ENCODE peak calls at places on chromosomes 4 and X, in six cellular contexts. S is uterus, M is HCT116, V is adrenal gland, J is esophagus muscularis mucosa, H is HepG2. B is an unnamed sample.

GRCh38 chr4:129682586-129682985 is 586.6 kb downstream of the C4orf33 start:
- DNase-seq in V (no peak), S (no peak), H (no peak), M (no peak), J (no peak), B (no peak)

GRCh38 chrX:133838761-133839676 is 146.4 kb downstream of the GPC3 start:
- DNase-seq in H (no peak), M (peak), S (no peak), J (no peak), V (peak), B (peak)

GRCh38 chrX:134737061-134737460 is 78.8 kb upstream of the PLAC1 start:
- DNase-seq in V (no peak), M (no peak), S (peak), H (no peak), J (no peak), B (no peak)

GRCh38 chr4:79413486-79413885 is 5.5 kb upstream of the GK2 start:
- DNase-seq in V (no peak), M (no peak), S (no peak), H (no peak), J (no peak), B (no peak)

GRCh38 chr4:7254736-7255487 is 62.6 kb downstream of the SORCS2 start:
- DNase-seq in V (no peak), H (no peak), S (no peak), J (no peak), M (no peak), B (no peak)

GRCh38 chr4:172898715-172899114 is 269.9 kb upstream of the GALNT7 start:
- DNase-seq in V (no peak), J (no peak), H (peak), S (no peak), M (no peak), B (no peak)

GRCh38 chr4:1508161-1509160 is 102.2 kb upstream of the NKX1-1 start:
- DNase-seq in M (no peak), V (no peak), S (peak), J (no peak), H (no peak), B (peak)

GRCh38 chr4:98300706-98301105 is 39.5 kb downstream of the RAP1GDS1 start:
- DNase-seq in V (no peak), M (no peak), H (no peak), J (no peak), S (no peak), B (no peak)

GRCh38 chr4:68245594-68245993 is at the start of gene TMPRSS11B:
- DNase-seq in J (no peak), V (no peak), H (no peak), M (no peak), S (no peak), B (no peak)

GRCh38 chrX:151680805-151681204 is 14.5 kb upstream of the PRRG3 start:
- DNase-seq in J (peak), M (peak), V (peak), H (peak), S (no peak), B (peak)

GRCh38 chr4:131499139-131499873 is 1649.8 kb upstream of the PCDH10 start:
- DNase-seq in S (no peak), V (no peak), J (no peak), H (no peak), M (no peak), B (no peak)

GRCh38 chr4:173270312-173271027 is 63.7 kb downstream of the HMGB2 start:
- DNase-seq in H (no peak), V (no peak), S (no peak), M (no peak), J (no peak), B (peak)

GRCh38 chrX:41542151-41542935 is 95.2 kb downstream of the NYX start:
- DNase-seq in H (no peak), V (no peak), J (no peak), M (no peak), S (no peak), B (no peak)

GRCh38 chr4:147813107-147813773 is 81.4 kb downstream of the ARHGAP10 start:
- DNase-seq in J (no peak), S (no peak), H (no peak), V (peak), M (no peak), B (no peak)

GRCh38 chr4:62263454-62263853 is 1063.3 kb downstream of the ADGRL3 start:
- DNase-seq in S (no peak), M (no peak), J (no peak), H (no peak), V (no peak), B (no peak)

GRCh38 chr4:53800741-53801140 is 209.5 kb upstream of the LNX1 start:
- DNase-seq in J (peak), H (no peak), V (no peak), M (no peak), S (no peak), B (no peak)

GRCh38 chr4:156558365-156559025 is 413.1 kb downstream of the PDGFC start:
- DNase-seq in V (no peak), M (no peak), H (no peak), S (no peak), J (no peak), B (no peak)

GRCh38 chrX:3143043-3143799 is 102.0 kb downstream of the ARSF start:
- DNase-seq in M (peak), H (peak), S (no peak), J (no peak), V (no peak), B (no peak)

GRCh38 chrX:3142259-3143042 is 101.2 kb downstream of the ARSF start:
- DNase-seq in J (no peak), S (no peak), M (peak), V (no peak), H (no peak), B (no peak)

GRCh38 chrX:3145716-3146115 is 104.4 kb downstream of the ARSF start:
- DNase-seq in M (no peak), H (no peak), J (no peak), V (no peak), S (no peak), B (no peak)

GRCh38 chrX:3141031-3141430 is 99.8 kb downstream of the ARSF start:
- DNase-seq in J (no peak), V (no peak), H (no peak), M (no peak), S (no peak), B (no peak)

GRCh38 chrX:3144651-3145050 is 103.4 kb downstream of the ARSF start:
- DNase-seq in S (no peak), J (no peak), M (no peak), H (no peak), V (no peak), B (no peak)
- TF ChIP-seq POLR2A in S (no peak), J (no peak), M (no peak), H (no peak), V (no peak), B (no peak)

DNA sequence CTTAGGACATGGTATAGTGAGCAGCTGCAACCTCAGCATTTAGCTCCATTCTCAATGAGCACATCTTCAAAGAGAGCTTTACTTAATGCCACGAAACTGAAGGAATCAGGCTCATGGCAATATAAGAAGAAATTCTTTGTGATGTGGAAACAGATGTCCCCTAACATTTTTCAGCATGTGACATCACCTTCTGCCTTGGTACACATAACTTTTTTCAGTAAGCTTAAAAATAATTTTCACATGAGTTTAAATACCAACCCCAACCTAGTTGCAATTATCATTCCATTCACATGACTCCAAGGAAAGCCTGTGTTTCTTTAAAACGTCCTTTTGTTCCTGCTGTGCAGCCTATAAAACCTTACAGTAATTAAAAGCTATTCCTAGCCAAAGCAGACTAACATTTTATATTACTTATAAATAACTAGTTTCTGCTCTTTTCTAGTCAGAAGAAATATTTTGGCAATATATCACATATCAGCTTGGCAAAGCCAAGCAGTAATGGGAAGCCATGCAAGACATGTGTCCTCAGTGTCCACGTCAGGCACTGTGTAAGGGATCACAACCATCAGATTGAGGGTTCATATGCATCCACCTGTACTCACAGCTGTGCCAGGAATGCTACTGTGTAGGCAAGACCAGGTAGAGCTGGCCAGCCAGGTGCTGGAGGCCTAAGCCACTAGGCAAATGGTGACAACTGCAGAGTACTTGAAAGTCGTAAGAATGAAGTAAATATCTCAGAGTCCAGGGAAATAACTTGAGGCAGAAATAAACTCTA is 466.6 kb downstream of the INPP4B start:
- DNase-seq in J (no peak), S (no peak), H (no peak), V (no peak), M (peak), B (peak)
- H3K4me3 ChIP-seq in J (no peak), S (no peak), H (no peak), V (no peak), M (no peak), B (no peak)

GRCh38 chrX:54182864-54183613 is at the start of gene FAM120C:
- DNase-seq in H (peak), S (peak), V (peak), M (peak), J (peak), B (peak)
- TF ChIP-seq POLR2A in H (peak), S (no peak), V (peak), M (no peak), J (no peak), B (peak)

DNA sequence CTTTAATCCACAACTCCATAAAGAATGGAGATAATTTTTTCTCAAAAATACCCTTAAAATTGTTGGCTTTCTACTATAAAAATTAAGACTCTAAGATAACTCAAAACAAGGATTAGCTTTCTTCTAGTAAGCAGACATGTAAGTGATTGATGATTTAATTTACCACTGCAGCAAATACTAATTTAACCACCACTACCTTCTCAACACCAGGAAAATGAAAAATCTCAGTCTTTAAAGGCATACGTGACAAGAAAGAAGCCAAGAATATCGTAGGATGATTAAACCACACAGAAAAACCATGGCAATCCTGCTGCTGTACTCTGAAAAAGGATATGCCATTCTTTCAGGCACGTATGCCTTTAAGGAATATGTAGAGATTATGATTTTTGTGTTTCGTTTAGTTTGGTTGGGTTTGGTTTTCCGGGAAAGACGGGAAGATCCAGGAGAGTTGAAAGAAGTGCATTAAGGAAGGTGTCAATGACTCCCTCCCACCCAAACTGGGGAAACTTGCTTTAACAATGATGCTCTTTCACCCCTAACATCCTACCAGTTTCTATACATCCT is 881 bp downstream of the LRCH2 start:
- DNase-seq in S (no peak), H (no peak), M (no peak), V (no peak), J (no peak), B (no peak)
- H3K4me3 ChIP-seq in S (peak), H (no peak), M (no peak), V (no peak), J (peak), B (no peak)

B was measured in body of pancreas.